ENCODE peak calls at places on chromosomes 4 and X, in six cellular contexts. Z is HEK293T, C is GM12878, M is HCT116, K is HepG2, T is K562. R is an unnamed sample.

GRCh38 chr4:38124961-38125360 is 164.8 kb downstream of the PTTG2 start:
- DNase-seq in M (no peak), C (no peak), T (no peak), K (no peak), Z (no peak), R (no peak)

GRCh38 chr4:41015031-41015675 is 199.2 kb downstream of the APBB2 start:
- DNase-seq in C (no peak), Z (no peak), T (no peak), M (no peak), K (no peak), R (no peak)

GRCh38 chr4:78592104-78592783 is 40.7 kb downstream of the ANXA3 start:
- DNase-seq in M (no peak), T (peak), Z (peak), C (no peak), K (no peak), R (peak)

GRCh38 chr4:21948347-21949072 is at the start of gene KCNIP4:
- DNase-seq in T (no peak), M (no peak), C (no peak), K (no peak), Z (peak), R (peak)

GRCh38 chrX:9285342-9285771 is 179.5 kb upstream of the TBL1X start:
- DNase-seq in M (no peak), Z (no peak), T (no peak), K (no peak), C (no peak), R (no peak)

GRCh38 chr4:22091906-22092305 is 143.3 kb upstream of the KCNIP4 start:
- DNase-seq in C (no peak), T (no peak), Z (no peak), M (no peak), K (no peak), R (no peak)

GRCh38 chr4:168817418-168817817 is 192.6 kb downstream of the CBR4 start:
- DNase-seq in C (no peak), Z (no peak), M (no peak), K (no peak), T (no peak), R (no peak)

GRCh38 chrX:53160297-53160983 is 64.6 kb downstream of the KDM5C start:
- DNase-seq in K (no peak), C (no peak), T (no peak), Z (no peak), M (no peak), R (no peak)

GRCh38 chr4:52643846-52644245 is 15.3 kb downstream of the USP46 start:
- DNase-seq in M (peak), Z (no peak), C (no peak), K (peak), T (no peak), R (no peak)

GRCh38 chrX:23742174-23742692 is 843 bp downstream of the ACOT9 start:
- DNase-seq in T (peak), C (no peak), Z (peak), M (no peak), K (peak), R (peak)

GRCh38 chrX:7789200-7789599 is 53.8 kb upstream of the VCX start:
- DNase-seq in C (no peak), T (no peak), K (no peak), Z (no peak), M (no peak), R (no peak)

GRCh38 chrX:41010188-41010846 is 74.9 kb upstream of the USP9X start:
- DNase-seq in T (peak), K (peak), C (no peak), M (no peak), Z (peak), R (peak)

GRCh38 chrX:150084474-150085229 is 146.4 kb upstream of the EOLA2 start:
- DNase-seq in C (no peak), T (no peak), K (no peak), Z (no peak), M (no peak), R (no peak)

GRCh38 chr4:105978684-105979296 is 83.5 kb downstream of the NPNT start:
- DNase-seq in C (no peak), K (no peak), T (no peak), Z (no peak), M (no peak), R (no peak)

GRCh38 chr4:958836-959337 is 14.5 kb downstream of the DGKQ start:
- DNase-seq in Z (no peak), K (no peak), M (no peak), T (no peak), C (no peak), R (no peak)

GRCh38 chr4:74390677-74391076 is 25.7 kb downstream of the EREG start:
- DNase-seq in K (no peak), Z (no peak), C (no peak), T (no peak), M (no peak), R (no peak)

GRCh38 chrX:23841847-23842522 is 59.0 kb downstream of the SAT1 start:
- DNase-seq in Z (no peak), C (no peak), T (no peak), M (no peak), K (peak), R (no peak)

GRCh38 chr4:85736576-85736975 is 261.6 kb downstream of the ARHGAP24 start:
- DNase-seq in T (no peak), Z (no peak), K (no peak), C (no peak), M (no peak), R (no peak)

GRCh38 chrX:71178908-71179307 is 34.3 kb downstream of the NLGN3 start:
- DNase-seq in K (peak), C (peak), Z (peak), M (peak), T (peak), R (peak)

GRCh38 chr4:121696140-121696640 is 590 bp downstream of the ANXA5 start:
- DNase-seq in C (no peak), Z (peak), M (no peak), K (peak), T (peak), R (peak)

GRCh38 chr4:185096032-185096653 is 46.9 kb upstream of the SLC25A4 start:
- DNase-seq in T (peak), M (peak), C (no peak), K (peak), Z (peak), R (no peak)

GRCh38 chr4:96326846-96327245 is 487.0 kb downstream of the PDHA2 start:
- DNase-seq in T (no peak), M (no peak), C (no peak), Z (no peak), K (no peak), R (no peak)

GRCh38 chrX:139423186-139423585 is 107.4 kb upstream of the F9 start:
- DNase-seq in M (no peak), Z (no peak), K (no peak), C (no peak), T (no peak), R (no peak)
- TF ChIP-seq SP1 in M (no peak), Z (no peak), K (no peak), C (no peak), T (no peak), R (no peak)

GRCh38 chr4:145921231-145921630 is 17.4 kb downstream of the ZNF827 start:
- DNase-seq in Z (no peak), T (no peak), K (no peak), C (no peak), M (no peak), R (no peak)

DNA sequence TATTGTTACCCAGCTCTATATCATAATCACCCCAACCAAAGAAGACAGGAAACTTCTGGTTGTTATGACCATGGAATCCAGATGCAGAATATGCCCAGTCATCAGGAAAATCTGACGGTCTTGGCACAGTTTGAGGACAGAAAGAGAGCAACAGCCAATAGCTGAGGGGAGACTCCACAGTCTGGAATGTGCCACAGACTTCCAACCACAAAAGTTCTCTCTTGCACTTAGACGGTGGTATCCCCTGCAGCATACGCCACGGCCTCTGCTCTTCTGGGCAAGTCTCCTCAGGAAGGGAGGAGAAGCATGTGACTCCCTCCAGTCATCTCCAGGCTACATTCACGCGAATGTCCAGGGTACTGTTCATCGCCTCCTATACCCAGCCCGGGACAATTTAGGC is 18.4 kb downstream of the ZNF827 start:
- DNase-seq in T (no peak), K (no peak), C (no peak), M (no peak), Z (no peak), R (no peak)
- TF ChIP-seq SP1 in T (no peak), K (no peak), C (no peak), M (no peak), Z (no peak), R (no peak)

DNA sequence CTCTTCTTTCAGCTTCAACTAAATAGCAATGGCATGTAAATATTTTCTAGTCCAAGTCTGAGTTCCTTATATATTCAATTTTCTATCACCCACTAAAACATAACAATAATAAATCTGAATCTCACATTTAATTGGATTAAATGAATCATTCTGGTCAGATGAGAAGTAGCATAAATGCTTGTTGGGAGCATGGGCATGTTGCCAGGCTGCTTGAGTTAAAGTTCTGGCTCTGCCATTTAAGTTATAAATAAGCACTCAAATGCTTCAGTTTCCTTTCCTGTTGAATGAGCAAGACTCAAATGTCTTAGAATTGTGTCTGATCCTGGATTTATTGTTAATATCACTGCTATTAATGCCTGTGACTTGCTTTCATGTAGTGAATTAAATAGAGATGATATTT is 496.3 kb downstream of the STPG2 start:
- DNase-seq in K (no peak), C (no peak), M (no peak), Z (no peak), T (no peak), R (no peak)
- TF ChIP-seq SP1 in K (no peak), C (no peak), M (no peak), Z (no peak), T (no peak), R (no peak)

DNA sequence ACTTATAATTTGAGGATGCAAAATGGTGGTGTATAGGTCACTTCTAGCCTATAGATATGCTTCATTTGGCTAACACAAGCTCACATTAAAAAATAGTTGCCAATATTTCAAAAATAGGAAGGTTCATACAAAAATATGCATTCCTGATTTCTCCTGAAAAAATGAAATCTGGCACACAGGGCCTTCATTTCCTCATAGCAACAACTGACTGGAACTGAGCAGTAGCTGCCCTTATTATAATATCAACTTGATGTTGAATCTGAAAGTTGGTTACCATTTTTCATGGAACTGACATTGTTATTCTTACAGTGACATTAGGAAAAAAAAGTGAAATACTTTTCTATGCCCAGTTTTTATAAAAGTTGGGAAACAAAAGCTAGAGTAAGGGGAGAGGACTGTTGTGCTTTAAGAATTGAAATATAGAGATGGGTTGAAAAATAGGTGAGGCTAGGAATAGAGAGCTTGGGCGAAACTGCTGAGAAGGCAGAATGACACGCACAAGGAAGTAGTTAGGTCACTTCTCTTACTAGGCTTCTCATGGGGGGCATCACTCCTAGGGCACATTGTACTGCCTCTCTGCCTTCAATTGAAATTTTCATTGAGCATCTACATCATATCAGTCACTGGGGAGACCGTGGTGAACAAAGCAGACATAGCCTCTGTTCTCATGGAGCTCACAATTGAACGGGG is 43.1 kb upstream of the C1GALT1C1 start:
- DNase-seq in Z (no peak), C (no peak), K (no peak), T (no peak), M (no peak), R (no peak)
- TF ChIP-seq SP1 in Z (no peak), C (no peak), K (no peak), T (no peak), M (no peak), R (no peak)

R was measured in WTC11.